ENCODE peak calls at places on chromosomes 13 and 19, in nine cellular contexts. K is A549; L is BJ; F is activated naive CD8-positive, alpha-beta T cell treated with anti-CD3 and anti-CD28 coated beads for 36 hours; Q is iPS DF 19.7; Z is NCI-H526 treated with DMSO at 0.1 percent for 48 hours; M is NCI-H69; U is caudate nucleus; A is activated CD4-positive, alpha-beta T cell treated with anti-CD3 and anti-CD28 coated beads, Interleukin-2, amount 50 U/mL, for 4 hours. Y is an unnamed sample.

GRCh38 chr19:43780706-43781525 is at the start of gene KCNN4:
- DNase-seq in K (peak), L (no peak), F (peak), Q (no peak), Z (no peak), M (peak), U (no peak), A (peak), Y (no peak)

GRCh38 chr13:90414691-90415596 is 932.5 kb upstream of the MIR17HG start:
- DNase-seq in K (peak), L (no peak), F (no peak), Q (no peak), Z (no peak), M (peak), U (no peak), A (no peak), Y (no peak)

GRCh38 chr19:5534787-5535586 is 32.8 kb downstream of the TINCR start:
- DNase-seq in K (no peak), L (no peak), F (peak), Q (no peak), Z (no peak), M (peak), U (no peak), A (no peak), Y (no peak)

GRCh38 chr13:50250403-50250802 is 235.2 kb downstream of the KCNRG start:
- DNase-seq in K (no peak), L (no peak), F (no peak), Q (no peak), Z (no peak), M (no peak), U (no peak), A (no peak), Y (no peak)

GRCh38 chr13:45367358-45367757 is 26.4 kb upstream of the TPT1 start:
- DNase-seq in K (peak), L (peak), F (peak), Q (peak), Z (no peak), M (peak), U (peak), A (peak), Y (peak)

GRCh38 chr19:38617764-38618589 is at the start of gene MAP4K1:
- DNase-seq in K (no peak), L (no peak), F (peak), Q (no peak), Z (peak), M (peak), U (no peak), A (peak), Y (peak)

GRCh38 chr19:10727599-10728250 is 9.8 kb downstream of the DNM2 start:
- DNase-seq in K (no peak), L (no peak), F (no peak), Q (no peak), Z (no peak), M (peak), U (no peak), A (no peak), Y (no peak)

GRCh38 chr13:84121456-84121855 is 239.2 kb upstream of the SLITRK1 start:
- DNase-seq in K (no peak), L (no peak), F (no peak), Q (no peak), Z (no peak), M (peak), U (no peak), A (no peak), Y (no peak)

GRCh38 chr19:7266832-7267231 is 27.4 kb downstream of the INSR start:
- DNase-seq in K (no peak), L (no peak), F (no peak), Q (no peak), Z (no peak), M (no peak), U (no peak), A (no peak), Y (no peak)

GRCh38 chr13:60411983-60412382 is 15.0 kb downstream of the TDRD3 start:
- DNase-seq in K (no peak), L (no peak), F (no peak), Q (no peak), Z (no peak), M (no peak), U (no peak), A (no peak), Y (no peak)

GRCh38 chr13:76884167-76884566 is 2.0 kb downstream of the KCTD12 start:
- DNase-seq in K (no peak), L (no peak), F (peak), Q (no peak), Z (no peak), M (peak), U (peak), A (no peak), Y (no peak)

GRCh38 chr19:28436320-28436719 is 776.6 kb downstream of the UQCRFS1 start:
- DNase-seq in K (no peak), L (no peak), F (no peak), Q (no peak), Z (no peak), M (no peak), U (no peak), A (no peak), Y (no peak)

GRCh38 chr19:52492991-52493470 is 34.4 kb upstream of the ZNF808 start:
- DNase-seq in K (no peak), L (no peak), F (no peak), Q (peak), Z (peak), M (peak), U (no peak), A (no peak), Y (no peak)

GRCh38 chr13:36531746-36532486 is 99.6 kb downstream of the CCNA1 start:
- DNase-seq in K (no peak), L (no peak), F (no peak), Q (no peak), Z (no peak), M (no peak), U (no peak), A (no peak), Y (peak)

GRCh38 chr19:15812059-15812722 is 3.3 kb downstream of the OR10H1 start:
- DNase-seq in K (no peak), L (no peak), F (no peak), Q (no peak), Z (no peak), M (no peak), U (no peak), A (peak), Y (no peak)

GRCh38 chr19:16073988-16074387 is 2.3 kb upstream of the TPM4 start:
- DNase-seq in K (no peak), L (no peak), F (no peak), Q (no peak), Z (no peak), M (no peak), U (no peak), A (no peak), Y (no peak)

GRCh38 chr19:3620817-3621547 is 5.6 kb downstream of the CACTIN start:
- DNase-seq in K (no peak), L (no peak), F (no peak), Q (no peak), Z (no peak), M (no peak), U (no peak), A (no peak), Y (no peak)

GRCh38 chr13:54513254-54513653 is 1484.6 kb downstream of the OLFM4 start:
- DNase-seq in K (no peak), L (no peak), F (no peak), Q (no peak), Z (no peak), M (no peak), U (no peak), A (no peak), Y (no peak)

GRCh38 chr19:14440049-14440448 is 6.9 kb downstream of the PKN1 start:
- DNase-seq in K (no peak), L (no peak), F (peak), Q (no peak), Z (no peak), M (no peak), U (peak), A (peak), Y (no peak)

GRCh38 chr13:101258071-101258470 is 158.2 kb downstream of the NALCN start:
- DNase-seq in K (peak), L (peak), F (peak), Q (peak), Z (no peak), M (peak), U (no peak), A (peak), Y (peak)

GRCh38 chr13:98480915-98481510 is 95.9 kb downstream of the STK24 start:
- DNase-seq in K (no peak), L (no peak), F (peak), Q (no peak), Z (peak), M (peak), U (no peak), A (no peak), Y (no peak)

GRCh38 chr19:13839938-13840750 is 36.8 kb upstream of the NANOS3 start:
- DNase-seq in K (no peak), L (no peak), F (peak), Q (no peak), Z (no peak), M (peak), U (no peak), A (no peak), Y (no peak)

GRCh38 chr19:8988204-8988603 is 22.0 kb downstream of the MUC16 start:
- DNase-seq in K (peak), L (no peak), F (peak), Q (peak), Z (no peak), M (peak), U (no peak), A (no peak), Y (no peak)

GRCh38 chr13:49622174-49622946 is 5.9 kb upstream of the ARL11 start:
- DNase-seq in K (no peak), L (no peak), F (no peak), Q (no peak), Z (no peak), M (no peak), U (no peak), A (no peak), Y (no peak)

GRCh38 chr19:38452430-38453366 is 19.2 kb downstream of the RYR1 start:
- DNase-seq in K (no peak), L (no peak), F (peak), Q (peak), Z (no peak), M (peak), U (no peak), A (no peak), Y (no peak)

GRCh38 chr13:85543144-85543543 is 256.1 kb downstream of the SLITRK6 start:
- DNase-seq in K (no peak), L (no peak), F (no peak), Q (no peak), Z (no peak), M (peak), U (no peak), A (no peak), Y (no peak)

GRCh38 chr19:37505958-37506386 is 767 bp upstream of the ZNF793 start:
- DNase-seq in K (no peak), L (no peak), F (no peak), Q (no peak), Z (peak), M (no peak), U (no peak), A (no peak), Y (no peak)

GRCh38 chr19:34217952-34218817 is 36.2 kb upstream of the GARRE1 start:
- DNase-seq in K (no peak), L (peak), F (peak), Q (no peak), Z (no peak), M (peak), U (no peak), A (peak), Y (peak)

GRCh38 chr13:44648392-44649117 is 72.4 kb upstream of the TSC22D1 start:
- DNase-seq in K (peak), L (no peak), F (no peak), Q (no peak), Z (no peak), M (peak), U (no peak), A (no peak), Y (no peak)

GRCh38 chr19:47520839-47521238 is 6.0 kb upstream of the NAPA start:
- DNase-seq in K (no peak), L (no peak), F (no peak), Q (no peak), Z (no peak), M (no peak), U (no peak), A (no peak), Y (no peak)

GRCh38 chr13:113854238-113855011 is 9.5 kb downstream of the GAS6 start:
- DNase-seq in K (no peak), L (no peak), F (no peak), Q (no peak), Z (no peak), M (no peak), U (peak), A (no peak), Y (peak)

Y was measured in DMS79 treated with DMSO at 0.1 percent for 48 hours.